ENCODE peak calls at places on chromosome 15, in eight cellular contexts. One of them, this sample, is unnamed.

GRCh38 chr15:101554115-101554915 is 64.8 kb upstream of the PCSK6 start:
- DNase-seq in uterus: no peak
- DNase-seq in upper lobe of right lung: no peak
- DNase-seq in HCT116: no peak
- DNase-seq in A549: no peak
- DNase-seq in brain microvascular endothelial cell: no peak
- DNase-seq in prostate gland: no peak
- DNase-seq in colonic mucosa: no peak
- DNase-seq in this sample: no peak

GRCh38 chr15:22944651-22945050 is 35.5 kb downstream of the CYFIP1 start:
- DNase-seq in uterus: no peak
- DNase-seq in upper lobe of right lung: no peak
- DNase-seq in HCT116: no peak
- DNase-seq in A549: no peak
- DNase-seq in brain microvascular endothelial cell: no peak
- DNase-seq in prostate gland: peak
- DNase-seq in colonic mucosa: peak
- DNase-seq in this sample: peak

GRCh38 chr15:95687686-95688085 is 642.8 kb upstream of the NR2F2 start:
- DNase-seq in uterus: no peak
- DNase-seq in upper lobe of right lung: no peak
- DNase-seq in HCT116: no peak
- DNase-seq in A549: no peak
- DNase-seq in brain microvascular endothelial cell: no peak
- DNase-seq in prostate gland: no peak
- DNase-seq in colonic mucosa: no peak
- DNase-seq in this sample: no peak

GRCh38 chr15:62103431-62103830 is 36.7 kb downstream of the C2CD4A start:
- DNase-seq in uterus: no peak
- DNase-seq in upper lobe of right lung: no peak
- DNase-seq in HCT116: no peak
- DNase-seq in A549: no peak
- DNase-seq in brain microvascular endothelial cell: no peak
- DNase-seq in prostate gland: no peak
- DNase-seq in colonic mucosa: no peak
- DNase-seq in this sample: no peak

GRCh38 chr15:66154581-66154980 is 99.0 kb downstream of the MEGF11 start:
- DNase-seq in uterus: no peak
- DNase-seq in upper lobe of right lung: no peak
- DNase-seq in HCT116: no peak
- DNase-seq in A549: no peak
- DNase-seq in brain microvascular endothelial cell: no peak
- DNase-seq in prostate gland: no peak
- DNase-seq in colonic mucosa: no peak
- DNase-seq in this sample: no peak

GRCh38 chr15:38696120-38696727 is 131.6 kb upstream of the RASGRP1 start:
- DNase-seq in uterus: no peak
- DNase-seq in upper lobe of right lung: no peak
- DNase-seq in HCT116: no peak
- DNase-seq in A549: no peak
- DNase-seq in brain microvascular endothelial cell: peak
- DNase-seq in prostate gland: no peak
- DNase-seq in colonic mucosa: no peak
- DNase-seq in this sample: no peak

GRCh38 chr15:74613089-74613952 is 2.3 kb upstream of the CLK3 start:
- DNase-seq in uterus: no peak
- DNase-seq in upper lobe of right lung: no peak
- DNase-seq in HCT116: no peak
- DNase-seq in A549: no peak
- DNase-seq in brain microvascular endothelial cell: no peak
- DNase-seq in prostate gland: no peak
- DNase-seq in colonic mucosa: no peak
- DNase-seq in this sample: no peak

GRCh38 chr15:45326776-45327175 is 51.6 kb downstream of the GATM start:
- DNase-seq in uterus: no peak
- DNase-seq in upper lobe of right lung: no peak
- DNase-seq in HCT116: no peak
- DNase-seq in A549: no peak
- DNase-seq in brain microvascular endothelial cell: no peak
- DNase-seq in prostate gland: no peak
- DNase-seq in colonic mucosa: no peak
- DNase-seq in this sample: no peak

GRCh38 chr15:101314726-101315125 is 19.7 kb upstream of the SNRPA1 start:
- DNase-seq in uterus: peak
- DNase-seq in upper lobe of right lung: peak
- DNase-seq in HCT116: no peak
- DNase-seq in A549: no peak
- DNase-seq in brain microvascular endothelial cell: no peak
- DNase-seq in prostate gland: no peak
- DNase-seq in colonic mucosa: no peak
- DNase-seq in this sample: no peak

GRCh38 chr15:34795267-34796081 is at the start of gene ACTC1:
- DNase-seq in uterus: peak
- DNase-seq in upper lobe of right lung: peak
- DNase-seq in HCT116: no peak
- DNase-seq in A549: peak
- DNase-seq in brain microvascular endothelial cell: peak
- DNase-seq in prostate gland: no peak
- DNase-seq in colonic mucosa: no peak
- DNase-seq in this sample: no peak

GRCh38 chr15:54605556-54605955 is 591.2 kb downstream of the RSL24D1 start:
- DNase-seq in uterus: no peak
- DNase-seq in upper lobe of right lung: no peak
- DNase-seq in HCT116: no peak
- DNase-seq in A549: no peak
- DNase-seq in brain microvascular endothelial cell: no peak
- DNase-seq in prostate gland: no peak
- DNase-seq in colonic mucosa: no peak
- DNase-seq in this sample: peak

GRCh38 chr15:47437492-47437891 is 279.8 kb upstream of the SEMA6D start:
- DNase-seq in uterus: no peak
- DNase-seq in upper lobe of right lung: no peak
- DNase-seq in HCT116: no peak
- DNase-seq in A549: no peak
- DNase-seq in brain microvascular endothelial cell: no peak
- DNase-seq in prostate gland: no peak
- DNase-seq in colonic mucosa: no peak
- DNase-seq in this sample: no peak

GRCh38 chr15:41941644-41942415 is 30.5 kb downstream of the EHD4 start:
- DNase-seq in uterus: no peak
- DNase-seq in upper lobe of right lung: no peak
- DNase-seq in HCT116: no peak
- DNase-seq in A549: no peak
- DNase-seq in brain microvascular endothelial cell: no peak
- DNase-seq in prostate gland: no peak
- DNase-seq in colonic mucosa: no peak
- DNase-seq in this sample: no peak

GRCh38 chr15:89445553-89445952 is 50.8 kb downstream of the RHCG start:
- DNase-seq in uterus: no peak
- DNase-seq in upper lobe of right lung: no peak
- DNase-seq in HCT116: no peak
- DNase-seq in A549: no peak
- DNase-seq in brain microvascular endothelial cell: no peak
- DNase-seq in prostate gland: no peak
- DNase-seq in colonic mucosa: no peak
- DNase-seq in this sample: no peak

GRCh38 chr15:75738647-75739325 is 26.1 kb upstream of the CSPG4 start:
- DNase-seq in uterus: peak
- DNase-seq in upper lobe of right lung: peak
- DNase-seq in HCT116: peak
- DNase-seq in A549: peak
- DNase-seq in brain microvascular endothelial cell: peak
- DNase-seq in prostate gland: peak
- DNase-seq in colonic mucosa: peak
- DNase-seq in this sample: peak

GRCh38 chr15:74129411-74130088 is 836 bp upstream of the ISLR2 start:
- DNase-seq in uterus: no peak
- DNase-seq in upper lobe of right lung: no peak
- DNase-seq in HCT116: no peak
- DNase-seq in A549: no peak
- DNase-seq in brain microvascular endothelial cell: no peak
- DNase-seq in prostate gland: no peak
- DNase-seq in colonic mucosa: no peak
- DNase-seq in this sample: no peak

GRCh38 chr15:67067930-67068542 is 2.6 kb downstream of the SMAD3 start:
- DNase-seq in uterus: no peak
- DNase-seq in upper lobe of right lung: no peak
- DNase-seq in HCT116: no peak
- DNase-seq in A549: no peak
- DNase-seq in brain microvascular endothelial cell: no peak
- DNase-seq in prostate gland: no peak
- DNase-seq in colonic mucosa: no peak
- DNase-seq in this sample: no peak

GRCh38 chr15:40347559-40348470 is 3.0 kb upstream of the PHGR1 start:
- DNase-seq in uterus: no peak
- DNase-seq in upper lobe of right lung: no peak
- DNase-seq in HCT116: no peak
- DNase-seq in A549: no peak
- DNase-seq in brain microvascular endothelial cell: no peak
- DNase-seq in prostate gland: no peak
- DNase-seq in colonic mucosa: peak
- DNase-seq in this sample: no peak

GRCh38 chr15:40346579-40347558 is 4.0 kb upstream of the PHGR1 start:
- DNase-seq in uterus: no peak
- DNase-seq in upper lobe of right lung: peak
- DNase-seq in HCT116: no peak
- DNase-seq in A549: no peak
- DNase-seq in brain microvascular endothelial cell: no peak
- DNase-seq in prostate gland: no peak
- DNase-seq in colonic mucosa: no peak
- DNase-seq in this sample: no peak

GRCh38 chr15:40348471-40348864 is 2.4 kb upstream of the PHGR1 start:
- DNase-seq in uterus: no peak
- DNase-seq in upper lobe of right lung: no peak
- DNase-seq in HCT116: no peak
- DNase-seq in A549: no peak
- DNase-seq in brain microvascular endothelial cell: no peak
- DNase-seq in prostate gland: no peak
- DNase-seq in colonic mucosa: no peak
- DNase-seq in this sample: no peak

GRCh38 chr15:40345867-40346578 is 4.8 kb upstream of the PHGR1 start:
- DNase-seq in uterus: no peak
- DNase-seq in upper lobe of right lung: peak
- DNase-seq in HCT116: no peak
- DNase-seq in A549: no peak
- DNase-seq in brain microvascular endothelial cell: no peak
- DNase-seq in prostate gland: no peak
- DNase-seq in colonic mucosa: peak
- DNase-seq in this sample: no peak

GRCh38 chr15:40349163-40349562 is 1.7 kb upstream of the PHGR1 start:
- DNase-seq in uterus: no peak
- DNase-seq in upper lobe of right lung: no peak
- DNase-seq in HCT116: no peak
- DNase-seq in A549: no peak
- DNase-seq in brain microvascular endothelial cell: no peak
- DNase-seq in prostate gland: no peak
- DNase-seq in colonic mucosa: peak
- DNase-seq in this sample: no peak
- H3K4me3 ChIP-seq in uterus: no peak
- H3K4me3 ChIP-seq in upper lobe of right lung: no peak
- H3K4me3 ChIP-seq in HCT116: no peak
- H3K4me3 ChIP-seq in A549: no peak
- H3K4me3 ChIP-seq in brain microvascular endothelial cell: no peak
- H3K4me3 ChIP-seq in prostate gland: no peak
- H3K4me3 ChIP-seq in colonic mucosa: no peak
- H3K4me3 ChIP-seq in this sample: no peak

GRCh38 chr15:79002631-79003030 is 57.8 kb upstream of the CTSH start:
- DNase-seq in uterus: no peak
- DNase-seq in upper lobe of right lung: no peak
- DNase-seq in HCT116: no peak
- DNase-seq in A549: no peak
- DNase-seq in brain microvascular endothelial cell: no peak
- DNase-seq in prostate gland: no peak
- DNase-seq in colonic mucosa: no peak
- DNase-seq in this sample: no peak
- TF ChIP-seq CTCF in uterus: no peak
- TF ChIP-seq CTCF in upper lobe of right lung: no peak
- TF ChIP-seq CTCF in HCT116: no peak
- TF ChIP-seq CTCF in A549: no peak
- TF ChIP-seq CTCF in brain microvascular endothelial cell: no peak
- TF ChIP-seq CTCF in prostate gland: no peak
- TF ChIP-seq CTCF in colonic mucosa: no peak
- TF ChIP-seq CTCF in this sample: no peak

GRCh38 chr15:98315951-98316350 is 332.4 kb upstream of the IGF1R start:
- DNase-seq in uterus: no peak
- DNase-seq in upper lobe of right lung: no peak
- DNase-seq in HCT116: no peak
- DNase-seq in A549: no peak
- DNase-seq in brain microvascular endothelial cell: no peak
- DNase-seq in prostate gland: no peak
- DNase-seq in colonic mucosa: no peak
- DNase-seq in this sample: no peak
- H3K4me3 ChIP-seq in uterus: no peak
- H3K4me3 ChIP-seq in upper lobe of right lung: no peak
- H3K4me3 ChIP-seq in HCT116: no peak
- H3K4me3 ChIP-seq in A549: no peak
- H3K4me3 ChIP-seq in brain microvascular endothelial cell: no peak
- H3K4me3 ChIP-seq in prostate gland: no peak
- H3K4me3 ChIP-seq in colonic mucosa: no peak
- H3K4me3 ChIP-seq in this sample: no peak

GRCh38 chr15:83746231-83746630 is 92.3 kb downstream of the ADAMTSL3 start:
- DNase-seq in uterus: no peak
- DNase-seq in upper lobe of right lung: no peak
- DNase-seq in HCT116: no peak
- DNase-seq in A549: peak
- DNase-seq in brain microvascular endothelial cell: no peak
- DNase-seq in prostate gland: no peak
- DNase-seq in colonic mucosa: no peak
- DNase-seq in this sample: no peak

GRCh38 chr15:83745771-83746170 is 91.8 kb downstream of the ADAMTSL3 start:
- DNase-seq in uterus: no peak
- DNase-seq in upper lobe of right lung: no peak
- DNase-seq in HCT116: no peak
- DNase-seq in A549: no peak
- DNase-seq in brain microvascular endothelial cell: no peak
- DNase-seq in prostate gland: no peak
- DNase-seq in colonic mucosa: no peak
- DNase-seq in this sample: no peak

GRCh38 chr15:83747718-83748110 is 93.8 kb downstream of the ADAMTSL3 start:
- DNase-seq in uterus: no peak
- DNase-seq in upper lobe of right lung: no peak
- DNase-seq in HCT116: no peak
- DNase-seq in A549: no peak
- DNase-seq in brain microvascular endothelial cell: no peak
- DNase-seq in prostate gland: no peak
- DNase-seq in colonic mucosa: no peak
- DNase-seq in this sample: no peak

DNA sequence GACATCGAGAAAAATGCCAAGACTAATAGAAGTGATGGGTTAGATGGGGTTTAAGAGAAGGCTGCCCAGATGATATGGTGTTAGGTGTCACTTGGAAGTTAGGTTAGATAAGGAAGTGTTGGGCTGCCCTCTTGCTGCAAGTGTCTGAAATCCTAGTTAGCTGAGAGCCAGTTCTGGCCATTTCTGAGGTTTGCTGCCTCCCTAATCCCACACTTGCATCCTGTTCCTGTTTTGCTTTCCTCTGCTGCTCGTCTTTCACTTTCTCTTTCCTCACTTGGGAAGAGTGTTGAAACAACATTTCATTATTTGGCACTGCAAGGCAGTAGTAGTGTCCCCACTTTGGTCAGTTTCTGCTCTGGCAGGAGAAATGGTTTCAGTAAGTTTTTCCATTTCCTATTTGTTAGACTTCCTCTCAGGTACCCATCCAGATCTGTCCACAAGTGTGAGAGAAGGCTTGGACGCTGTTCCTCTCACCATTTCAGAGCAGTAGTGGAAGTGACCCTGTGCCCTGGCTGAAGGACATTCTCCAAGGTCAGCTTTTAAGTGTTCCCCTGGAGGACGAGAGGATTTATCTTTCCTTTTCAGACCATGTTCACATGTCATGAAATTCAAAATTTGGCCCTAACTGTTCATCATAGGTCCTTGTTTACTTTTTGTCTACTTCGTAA is 93.3 kb downstream of the ADAMTSL3 start:
- DNase-seq in uterus: peak
- DNase-seq in upper lobe of right lung: no peak
- DNase-seq in HCT116: peak
- DNase-seq in A549: peak
- DNase-seq in brain microvascular endothelial cell: peak
- DNase-seq in prostate gland: peak
- DNase-seq in colonic mucosa: no peak
- DNase-seq in this sample: no peak
- TF ChIP-seq CTCF in uterus: peak
- TF ChIP-seq CTCF in upper lobe of right lung: peak
- TF ChIP-seq CTCF in HCT116: peak
- TF ChIP-seq CTCF in A549: no peak
- TF ChIP-seq CTCF in brain microvascular endothelial cell: peak
- TF ChIP-seq CTCF in prostate gland: peak
- TF ChIP-seq CTCF in colonic mucosa: no peak
- TF ChIP-seq CTCF in this sample: peak

This sample was measured in LNCaP clone FGC.